ENCODE peak calls at places on chromosome 2, in six cellular contexts. P, C, X, M, R and L are unnamed samples.

GRCh38 chr2:68690851-68691250 is 43.8 kb upstream of the ARHGAP25 start:
- DNase-seq in P (no peak), C (no peak), X (no peak), M (no peak), R (no peak), L (no peak)

GRCh38 chr2:240603081-240603835 is 16.7 kb downstream of the CAPN10 start:
- DNase-seq in P (no peak), C (no peak), X (no peak), M (no peak), R (no peak), L (peak; percentile 82)

GRCh38 chr2:183033951-183034350 is 4.3 kb downstream of the NCKAP1 start:
- DNase-seq in P (no peak), C (no peak), X (no peak), M (no peak), R (no peak), L (no peak)

GRCh38 chr2:189927823-189928222 is 134.7 kb downstream of the MSTN start:
- DNase-seq in P (no peak), C (no peak), X (no peak), M (no peak), R (peak; percentile 50), L (no peak)

GRCh38 chr2:16645088-16645487 is 20.5 kb downstream of the CYRIA start:
- DNase-seq in P (no peak), C (no peak), X (no peak), M (no peak), R (no peak), L (no peak)

GRCh38 chr2:174670446-174670845 is 72.8 kb upstream of the WIPF1 start:
- DNase-seq in P (no peak), C (no peak), X (no peak), M (no peak), R (peak; percentile 47), L (no peak)

GRCh38 chr2:132588576-132588975 is 81.4 kb downstream of the LYPD1 start:
- DNase-seq in P (peak; percentile 25), C (no peak), X (no peak), M (no peak), R (no peak), L (no peak)

GRCh38 chr2:231399853-231400667 is 4.5 kb downstream of the B3GNT7 start:
- DNase-seq in P (peak; percentile 55), C (peak; percentile 54), X (no peak), M (peak; percentile 26), R (peak; percentile 44), L (no peak)

GRCh38 chr2:241188386-241189092 is at the start of gene ANO7:
- DNase-seq in P (peak; percentile 62), C (no peak), X (no peak), M (no peak), R (no peak), L (peak; percentile 89)

GRCh38 chr2:98123286-98123685 is 36.3 kb downstream of the VWA3B start:
- DNase-seq in P (no peak), C (no peak), X (no peak), M (no peak), R (no peak), L (no peak)

GRCh38 chr2:97739020-97739892 is 25.9 kb downstream of the ZAP70 start:
- DNase-seq in P (no peak), C (no peak), X (no peak), M (no peak), R (no peak), L (no peak)

DNA sequence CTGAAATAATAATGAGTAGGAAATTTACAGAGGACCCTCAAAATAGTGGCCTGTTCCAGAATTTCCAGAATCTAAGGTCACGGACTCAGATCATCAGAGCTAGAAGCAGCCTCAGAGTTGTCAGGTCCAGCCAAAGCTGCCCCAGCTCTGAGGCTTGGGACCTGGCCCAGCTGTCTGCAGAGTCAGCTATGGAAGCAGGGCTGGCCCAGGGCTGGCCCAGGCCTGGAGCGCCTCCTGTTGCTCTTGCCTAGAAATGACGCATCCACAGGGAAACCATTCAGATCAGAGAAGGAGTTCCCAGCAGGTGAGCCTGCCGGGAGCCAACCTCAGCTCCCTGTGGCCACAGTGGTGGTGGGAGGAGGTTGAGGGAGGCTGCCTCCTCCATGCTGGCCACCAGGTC is 106.7 kb upstream of the ARL4C start:
- DNase-seq in P (no peak), C (no peak), X (no peak), M (no peak), R (no peak), L (no peak)
- TF ChIP-seq CTCF in P (no peak), C (no peak), X (no peak), M (no peak), R (no peak), L (no peak)

GRCh38 chr2:45820048-45820447 is 168.6 kb downstream of the PRKCE start:
- DNase-seq in P (no peak), C (no peak), X (no peak), M (no peak), R (no peak), L (no peak)

GRCh38 chr2:45823723-45824206 is 172.3 kb downstream of the PRKCE start:
- DNase-seq in P (no peak), C (peak; percentile 83), X (no peak), M (peak; percentile 35), R (peak; percentile 34), L (no peak)

GRCh38 chr2:45822272-45822630 is 170.8 kb downstream of the PRKCE start:
- DNase-seq in P (no peak), C (no peak), X (peak; percentile 18), M (no peak), R (no peak), L (no peak)

GRCh38 chr2:45825001-45825651 is 173.7 kb downstream of the PRKCE start:
- DNase-seq in P (no peak), C (no peak), X (no peak), M (no peak), R (no peak), L (no peak)

DNA sequence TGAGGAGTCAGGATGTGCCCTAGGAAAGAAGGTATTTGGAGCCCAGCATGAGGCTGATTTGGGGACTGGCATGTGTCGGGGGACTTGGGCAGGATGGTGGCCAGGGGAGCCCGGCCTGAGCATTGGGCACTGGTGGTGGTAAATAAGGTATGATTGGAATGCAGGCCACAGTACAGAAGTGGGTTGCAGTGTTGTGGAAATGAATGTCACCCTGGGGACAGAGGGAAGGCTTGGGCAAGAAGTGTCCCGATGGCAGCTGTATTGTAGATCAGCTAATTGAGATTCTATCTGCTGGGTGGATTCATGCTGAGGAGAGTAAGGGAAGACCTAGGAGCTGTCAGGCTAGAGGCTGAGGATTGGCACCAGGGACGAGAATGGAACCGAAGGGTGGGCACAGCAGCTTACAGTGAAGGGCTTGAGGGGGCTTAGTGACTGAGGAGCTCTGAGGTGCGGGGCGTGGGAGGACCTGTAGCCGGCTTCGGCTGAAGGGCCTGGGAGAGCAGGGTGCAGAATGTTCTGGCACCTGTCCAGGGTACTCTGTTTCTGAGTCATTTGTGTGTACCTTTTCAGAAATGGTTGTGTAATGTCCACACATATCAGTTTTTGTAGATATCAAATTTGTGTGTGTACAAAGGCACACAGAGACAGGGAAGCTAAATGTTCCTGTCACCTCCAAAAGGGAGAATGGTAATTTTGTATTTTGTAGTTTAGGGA is 170.2 kb downstream of the PRKCE start:
- DNase-seq in P (peak; percentile 70), C (peak; percentile 59), X (no peak), M (no peak), R (peak; percentile 67), L (no peak)
- TF ChIP-seq CTCF in P (no peak), C (no peak), X (no peak), M (no peak), R (no peak), L (no peak)

GRCh38 chr2:149797030-149797429 is 209.5 kb upstream of the MMADHC start:
- DNase-seq in P (no peak), C (no peak), X (no peak), M (no peak), R (no peak), L (no peak)

GRCh38 chr2:149800624-149801220 is 213.1 kb upstream of the MMADHC start:
- DNase-seq in P (no peak), C (no peak), X (no peak), M (no peak), R (no peak), L (no peak)

GRCh38 chr2:149799296-149799695 is 211.7 kb upstream of the MMADHC start:
- DNase-seq in P (no peak), C (no peak), X (no peak), M (peak; percentile 52), R (peak; percentile 59), L (no peak)
- TF ChIP-seq CTCF in P (no peak), C (peak; percentile 20), X (no peak), M (peak; percentile 34), R (peak; percentile 41), L (peak; percentile 71)

GRCh38 chr2:27216416-27217137 is 592 bp upstream of the CAD start:
- DNase-seq in P (no peak), C (no peak), X (no peak), M (no peak), R (no peak), L (peak; percentile 47)

GRCh38 chr2:27220091-27220490 is 2.9 kb downstream of the CAD start:
- DNase-seq in P (no peak), C (no peak), X (no peak), M (no peak), R (no peak), L (peak; percentile 26)

GRCh38 chr2:27218614-27219013 is 1.4 kb downstream of the CAD start:
- DNase-seq in P (no peak), C (no peak), X (no peak), M (no peak), R (no peak), L (peak; percentile 11)

GRCh38 chr2:27214936-27215335 is 2.2 kb upstream of the CAD start:
- DNase-seq in P (no peak), C (no peak), X (no peak), M (no peak), R (no peak), L (no peak)

GRCh38 chr2:27217173-27218121 is at the start of gene CAD:
- DNase-seq in P (peak; percentile 88), C (peak; percentile 86), X (peak; percentile 92), M (peak; percentile 93), R (peak; percentile 74), L (peak; percentile 95)
- TF ChIP-seq CTCF in P (no peak), C (peak; percentile 36), X (no peak), M (peak; percentile 32), R (peak; percentile 27), L (peak; percentile 41)

DNA sequence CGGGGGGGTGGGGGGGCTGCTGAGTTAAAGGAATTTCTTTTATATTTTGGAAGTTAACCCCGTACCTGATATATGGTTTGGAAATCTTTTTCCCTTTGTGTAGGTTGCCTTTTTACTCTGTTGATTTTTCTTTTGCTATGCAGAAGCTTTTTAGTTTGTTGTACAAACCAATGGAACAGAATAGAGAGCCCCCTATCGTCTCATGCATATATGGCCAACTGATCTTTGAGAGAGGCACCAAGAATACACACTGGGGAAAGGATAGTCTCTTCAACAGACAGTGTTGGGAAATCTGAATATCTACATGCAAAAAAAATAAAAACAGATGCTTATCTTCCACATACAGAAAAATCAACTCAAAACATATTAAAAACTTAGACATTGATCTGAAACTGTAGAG is 647.8 kb upstream of the KLHL29 start:
- DNase-seq in P (no peak), C (no peak), X (no peak), M (no peak), R (no peak), L (no peak)
- TF ChIP-seq CTCF in P (no peak), C (peak; percentile 23), X (peak; percentile 20), M (no peak), R (no peak), L (no peak)

GRCh38 chr2:136075466-136075865 is 42.5 kb downstream of the CXCR4 start:
- DNase-seq in P (no peak), C (no peak), X (no peak), M (no peak), R (no peak), L (no peak)
- TF ChIP-seq CTCF in P (no peak), C (no peak), X (no peak), M (no peak), R (no peak), L (no peak)